ENCODE peak calls at places on chromosomes 3 and 15, in five cellular contexts. J, L, W, C and Q are unnamed samples.

GRCh38 chr15:32730677-32731654 is 13.2 kb downstream of the GREM1 start:
- DNase-seq in J (no peak), L (peak), W (no peak), C (peak), Q (peak)

GRCh38 chr3:154428369-154429206 is 1.4 kb downstream of the GPR149 start:
- DNase-seq in J (no peak), L (no peak), W (no peak), C (no peak), Q (no peak)

GRCh38 chr3:48747015-48747615 is 30.1 kb upstream of the IP6K2 start:
- DNase-seq in J (peak), L (no peak), W (no peak), C (no peak), Q (no peak)

GRCh38 chr3:136075816-136076215 is 110.3 kb downstream of the PPP2R3A start:
- DNase-seq in J (no peak), L (no peak), W (peak), C (peak), Q (no peak)

GRCh38 chr3:129009266-129009665 is 8.2 kb downstream of the EFCC1 start:
- DNase-seq in J (no peak), L (no peak), W (no peak), C (no peak), Q (no peak)

GRCh38 chr3:187198490-187198889 is 1.2 kb downstream of the RTP1 start:
- DNase-seq in J (no peak), L (no peak), W (no peak), C (no peak), Q (no peak)

GRCh38 chr15:94322141-94322540 is 90.8 kb downstream of the MCTP2 start:
- DNase-seq in J (no peak), L (no peak), W (no peak), C (no peak), Q (no peak)

GRCh38 chr3:143629726-143630125 is 218.5 kb downstream of the SLC9A9 start:
- DNase-seq in J (no peak), L (no peak), W (no peak), C (no peak), Q (no peak)

GRCh38 chr3:169694117-169694516 is 30.6 kb upstream of the MECOM start:
- DNase-seq in J (no peak), L (no peak), W (peak), C (peak), Q (no peak)

GRCh38 chr3:161031134-161031533 is 74.0 kb downstream of the B3GALNT1 start:
- DNase-seq in J (no peak), L (no peak), W (no peak), C (no peak), Q (no peak)

GRCh38 chr15:62715946-62716345 is 326.6 kb upstream of the TPM1 start:
- DNase-seq in J (no peak), L (no peak), W (no peak), C (no peak), Q (no peak)

GRCh38 chr3:71713041-71713440 is 12.2 kb downstream of the EIF4E3 start:
- DNase-seq in J (no peak), L (no peak), W (no peak), C (no peak), Q (no peak)

GRCh38 chr3:60917136-60917535 is 334.1 kb downstream of the FHIT start:
- DNase-seq in J (no peak), L (peak), W (no peak), C (no peak), Q (peak)

GRCh38 chr3:106610362-106610997 is 741.7 kb upstream of the CBLB start:
- DNase-seq in J (no peak), L (no peak), W (peak), C (peak), Q (no peak)

GRCh38 chr3:81451140-81451539 is 310.3 kb downstream of the GBE1 start:
- DNase-seq in J (no peak), L (no peak), W (no peak), C (no peak), Q (no peak)

GRCh38 chr3:175456496-175456895 is 597.4 kb downstream of the NAALADL2 start:
- DNase-seq in J (no peak), L (no peak), W (peak), C (peak), Q (no peak)

GRCh38 chr3:49712631-49713317 is 6.7 kb downstream of the AMIGO3 start:
- DNase-seq in J (peak), L (no peak), W (no peak), C (no peak), Q (no peak)

GRCh38 chr3:185270956-185271332 is 17.1 kb upstream of the EHHADH start:
- DNase-seq in J (no peak), L (no peak), W (no peak), C (no peak), Q (no peak)

GRCh38 chr3:55647675-55648074 is 160.6 kb upstream of the WNT5A start:
- DNase-seq in J (no peak), L (no peak), W (no peak), C (no peak), Q (no peak)

GRCh38 chr15:77487479-77487861 is 66.8 kb downstream of the HMG20A start:
- DNase-seq in J (no peak), L (no peak), W (no peak), C (no peak), Q (no peak)

GRCh38 chr15:66462630-66463029 is 34.9 kb downstream of the SNAPC5 start:
- DNase-seq in J (no peak), L (no peak), W (no peak), C (no peak), Q (no peak)

GRCh38 chr15:67232591-67232990 is 21.9 kb downstream of the AAGAB start:
- DNase-seq in J (no peak), L (no peak), W (no peak), C (no peak), Q (no peak)

GRCh38 chr3:120102674-120103073 is 8.4 kb upstream of the GSK3B start:
- DNase-seq in J (no peak), L (peak), W (no peak), C (no peak), Q (peak)

GRCh38 chr3:102059145-102059943 is 210.0 kb downstream of the NFKBIZ start:
- DNase-seq in J (no peak), L (no peak), W (no peak), C (no peak), Q (no peak)

GRCh38 chr3:128074851-128075515 is 22.7 kb downstream of the SEC61A1 start:
- DNase-seq in J (no peak), L (no peak), W (no peak), C (no peak), Q (no peak)

GRCh38 chr3:126548556-126549466 is 9.9 kb downstream of the C3orf22 start:
- DNase-seq in J (peak), L (no peak), W (no peak), C (no peak), Q (peak)

GRCh38 chr3:28150465-28151206 is 90.8 kb upstream of the CMC1 start:
- DNase-seq in J (no peak), L (peak), W (no peak), C (no peak), Q (no peak)
- H3K27ac ChIP-seq in J (no peak), L (no peak), W (no peak), C (no peak), Q (no peak)

DNA sequence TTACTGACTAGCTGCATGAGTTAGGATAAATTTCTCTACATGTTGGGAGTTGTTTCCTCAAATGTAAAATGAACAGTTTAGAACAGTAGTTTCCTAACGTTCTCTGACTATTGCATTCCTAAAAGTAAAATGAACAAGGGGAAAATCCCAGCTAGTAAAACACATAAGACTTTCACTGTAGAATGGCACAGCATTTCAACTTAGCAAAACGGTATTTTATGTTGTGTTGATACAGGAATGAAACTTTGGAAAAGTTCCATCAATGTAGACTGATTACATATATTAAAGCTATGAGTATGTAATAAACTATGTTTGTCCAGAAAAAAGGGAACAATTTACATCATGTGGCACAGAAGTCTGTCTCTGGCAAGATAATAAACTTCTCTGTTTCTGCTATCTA is 297.4 kb upstream of the EPHA3 start:
- DNase-seq in J (no peak), L (no peak), W (peak), C (peak), Q (no peak)
- H3K27ac ChIP-seq in J (no peak), L (no peak), W (peak), C (no peak), Q (no peak)

GRCh38 chr3:24240306-24240705 is 254.3 kb downstream of the THRB start:
- DNase-seq in J (no peak), L (no peak), W (no peak), C (no peak), Q (no peak)

GRCh38 chr3:24235121-24235520 is 259.5 kb downstream of the THRB start:
- DNase-seq in J (no peak), L (peak), W (peak), C (no peak), Q (no peak)

GRCh38 chr3:24242012-24242698 is 252.5 kb downstream of the THRB start:
- DNase-seq in J (no peak), L (peak), W (peak), C (peak), Q (peak)

GRCh38 chr3:24232784-24233183 is 261.9 kb downstream of the THRB start:
- DNase-seq in J (no peak), L (no peak), W (no peak), C (no peak), Q (no peak)

GRCh38 chr3:24237971-24238767 is 256.5 kb downstream of the THRB start:
- DNase-seq in J (no peak), L (peak), W (peak), C (peak), Q (no peak)
- H3K27ac ChIP-seq in J (no peak), L (no peak), W (peak), C (peak), Q (peak)

DNA sequence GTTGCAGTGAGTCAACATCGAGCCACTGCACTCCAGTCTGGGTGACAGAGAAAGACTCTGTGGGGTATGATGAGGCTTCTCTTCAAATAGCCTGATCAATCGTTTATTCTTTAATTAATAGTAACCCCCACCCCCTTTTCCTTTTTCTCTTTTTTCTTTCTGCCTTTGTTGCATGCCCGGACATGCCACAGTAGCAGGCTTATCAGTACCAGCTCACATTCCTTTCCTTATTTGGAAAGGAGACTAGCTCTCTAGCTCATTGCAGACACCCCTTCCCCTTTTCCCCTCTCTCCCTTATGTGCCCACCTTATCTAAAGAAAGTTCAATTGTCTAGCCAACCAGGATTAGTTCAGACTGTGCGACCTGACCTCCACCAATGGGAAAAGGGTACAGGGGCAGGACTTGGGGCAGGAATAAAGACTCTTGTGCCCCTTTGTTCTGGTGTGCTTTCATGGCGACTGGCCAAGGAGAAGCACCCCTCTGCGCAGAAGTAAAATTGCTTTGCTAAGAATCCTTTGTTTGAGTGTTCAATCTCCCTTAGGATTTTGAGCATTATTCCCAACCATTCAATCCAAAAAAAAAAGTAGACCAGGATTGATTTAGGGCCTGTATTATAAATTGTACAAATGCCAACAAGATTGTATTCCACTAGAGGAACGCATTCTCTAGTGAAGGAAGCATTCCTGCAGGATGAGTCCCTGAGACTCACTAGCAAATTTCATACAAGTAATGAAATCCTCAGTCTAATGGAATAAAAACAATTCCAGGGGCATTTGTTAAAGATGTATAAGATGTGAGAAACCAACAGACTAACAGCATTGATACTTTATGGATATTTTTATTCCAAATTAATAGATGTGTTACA is 95.8 kb upstream of the SNRPN start:
- DNase-seq in J (no peak), L (no peak), W (peak), C (peak), Q (no peak)
- H3K27ac ChIP-seq in J (no peak), L (no peak), W (peak), C (no peak), Q (no peak)

GRCh38 chr3:156543043-156543555 is 11.8 kb downstream of the SSR3 start:
- DNase-seq in J (no peak), L (no peak), W (no peak), C (no peak), Q (no peak)
- H3K27ac ChIP-seq in J (no peak), L (peak), W (peak), C (no peak), Q (peak)

GRCh38 chr3:45066109-45066801 is 40.2 kb downstream of the CLEC3B start:
- DNase-seq in J (no peak), L (no peak), W (peak), C (no peak), Q (no peak)

GRCh38 chr3:45067486-45067885 is 41.4 kb downstream of the CLEC3B start:
- DNase-seq in J (no peak), L (no peak), W (no peak), C (no peak), Q (no peak)

GRCh38 chr3:45064512-45065372 is 38.6 kb downstream of the CLEC3B start:
- DNase-seq in J (no peak), L (peak), W (peak), C (peak), Q (no peak)

GRCh38 chr3:45067941-45068340 is 41.8 kb downstream of the CLEC3B start:
- DNase-seq in J (no peak), L (no peak), W (no peak), C (no peak), Q (no peak)

GRCh38 chr3:45065373-45065720 is 39.2 kb downstream of the CLEC3B start:
- DNase-seq in J (no peak), L (no peak), W (no peak), C (no peak), Q (no peak)
- H3K27ac ChIP-seq in J (no peak), L (peak), W (peak), C (peak), Q (no peak)

GRCh38 chr3:64687381-64687780 is 419 bp downstream of the ADAMTS9 start:
- DNase-seq in J (no peak), L (peak), W (no peak), C (no peak), Q (no peak)
- H3K27ac ChIP-seq in J (no peak), L (peak), W (no peak), C (no peak), Q (peak)

GRCh38 chr3:45035441-45036301 is 9.6 kb downstream of the CLEC3B start:
- DNase-seq in J (no peak), L (no peak), W (no peak), C (peak), Q (no peak)
- H3K27ac ChIP-seq in J (no peak), L (peak), W (no peak), C (peak), Q (peak)

GRCh38 chr3:67349551-67350174 is 304.7 kb downstream of the SUCLG2 start:
- DNase-seq in J (no peak), L (no peak), W (peak), C (peak), Q (no peak)
- H3K27ac ChIP-seq in J (no peak), L (no peak), W (no peak), C (no peak), Q (no peak)

GRCh38 chr15:64019764-64020163 is 26.5 kb downstream of the DAPK2 start:
- DNase-seq in J (no peak), L (peak), W (no peak), C (no peak), Q (peak)
- H3K27ac ChIP-seq in J (no peak), L (peak), W (no peak), C (no peak), Q (no peak)